ENCODE peak calls at places on chromosome 7, in four cellular contexts. R, D, Y and Z are unnamed samples.

GRCh38 chr7:35869810-35870209 is 69.0 kb downstream of the SEPTIN7 start:
- DNase-seq in R (no peak), D (no peak), Y (no peak), Z (no peak)

GRCh38 chr7:151126500-151127137 is 40.3 kb downstream of the AGAP3 start:
- DNase-seq in R (no peak), D (no peak), Y (no peak), Z (no peak)

GRCh38 chr7:157427811-157428553 is 91.2 kb downstream of the DNAJB6 start:
- DNase-seq in R (peak), D (no peak), Y (no peak), Z (no peak)

GRCh38 chr7:41207141-41207540 is 495.7 kb downstream of the INHBA start:
- DNase-seq in R (no peak), D (no peak), Y (no peak), Z (no peak)

GRCh38 chr7:132169730-132170129 is 406.5 kb downstream of the PLXNA4 start:
- DNase-seq in R (peak), D (no peak), Y (no peak), Z (no peak)

GRCh38 chr7:14836571-14837189 is 65.9 kb downstream of the DGKB start:
- DNase-seq in R (no peak), D (no peak), Y (no peak), Z (no peak)

GRCh38 chr7:67462781-67463191 is 466.2 kb downstream of the TYW1 start:
- DNase-seq in R (no peak), D (no peak), Y (no peak), Z (no peak)

GRCh38 chr7:19378340-19378704 is 233.1 kb upstream of the FERD3L start:
- DNase-seq in R (no peak), D (no peak), Y (no peak), Z (no peak)

GRCh38 chr7:140640727-140641531 is at the start of gene DENND2A:
- DNase-seq in R (peak), D (no peak), Y (no peak), Z (peak)

GRCh38 chr7:107995184-107996071 is 7.5 kb downstream of the LAMB1 start:
- DNase-seq in R (peak), D (no peak), Y (no peak), Z (no peak)

GRCh38 chr7:123714296-123715080 is 34.3 kb downstream of the WASL start:
- DNase-seq in R (no peak), D (no peak), Y (no peak), Z (no peak)

GRCh38 chr7:121329460-121330052 is 756 bp downstream of the WNT16 start:
- DNase-seq in R (no peak), D (no peak), Y (no peak), Z (peak)

GRCh38 chr7:51965454-51965853 is 648.8 kb upstream of the COBL start:
- DNase-seq in R (no peak), D (no peak), Y (no peak), Z (no peak)

GRCh38 chr7:9557853-9558252 is 1124.4 kb downstream of the NXPH1 start:
- DNase-seq in R (no peak), D (no peak), Y (no peak), Z (no peak)

GRCh38 chr7:157474685-157475084 is 137.9 kb downstream of the DNAJB6 start:
- DNase-seq in R (peak), D (peak), Y (no peak), Z (no peak)

GRCh38 chr7:102840404-102840803 is 72.4 kb upstream of the LRRC17 start:
- DNase-seq in R (no peak), D (no peak), Y (no peak), Z (no peak)

GRCh38 chr7:132171130-132171576 is 405.1 kb downstream of the PLXNA4 start:
- DNase-seq in R (no peak), D (no peak), Y (no peak), Z (no peak)

GRCh38 chr7:140390466-140391190 is 7.7 kb downstream of the SLC37A3 start:
- DNase-seq in R (no peak), D (peak), Y (peak), Z (no peak)

GRCh38 chr7:157460721-157461120 is 123.9 kb downstream of the DNAJB6 start:
- DNase-seq in R (no peak), D (no peak), Y (no peak), Z (no peak)

GRCh38 chr7:21364838-21365267 is 63.0 kb upstream of the SP4 start:
- DNase-seq in R (no peak), D (no peak), Y (no peak), Z (no peak)

GRCh38 chr7:69947998-69948397 is 349.7 kb downstream of the AUTS2 start:
- DNase-seq in R (no peak), D (no peak), Y (no peak), Z (no peak)

GRCh38 chr7:121798896-121799295 is 74.1 kb upstream of the PTPRZ1 start:
- DNase-seq in R (no peak), D (no peak), Y (no peak), Z (no peak)

GRCh38 chr7:111852081-111852480 is 289.8 kb upstream of the IMMP2L start:
- DNase-seq in R (no peak), D (no peak), Y (no peak), Z (no peak)

GRCh38 chr7:37901236-37901827 is 15.3 kb downstream of the SFRP4 start:
- DNase-seq in R (peak), D (no peak), Y (no peak), Z (no peak)

GRCh38 chr7:27423290-27423689 is 180.7 kb downstream of the EVX1 start:
- DNase-seq in R (no peak), D (no peak), Y (no peak), Z (no peak)

GRCh38 chr7:45656431-45656830 is 82.3 kb downstream of the ADCY1 start:
- DNase-seq in R (no peak), D (no peak), Y (no peak), Z (no peak)

DNA sequence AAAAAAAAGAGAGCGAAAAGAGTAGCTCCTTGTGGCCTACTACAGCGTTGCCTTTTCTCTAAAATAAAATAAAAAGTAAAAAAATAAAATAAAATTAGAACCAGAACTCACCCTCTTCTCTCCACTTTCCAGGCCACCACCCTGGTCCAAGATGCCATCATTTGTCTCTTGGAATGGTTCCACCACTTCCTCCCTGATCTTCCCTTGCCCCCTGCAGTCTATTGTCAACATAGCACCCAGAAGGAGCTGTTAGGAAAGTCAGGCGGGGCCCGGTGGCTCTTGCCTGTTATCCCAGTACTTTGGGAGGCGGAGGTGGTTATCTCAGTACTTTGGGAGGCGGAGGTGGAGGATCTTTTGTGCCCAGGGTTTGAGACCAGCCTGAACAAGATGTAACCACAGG is 7.6 kb upstream of the GRID2IP start:
- DNase-seq in R (peak), D (peak), Y (no peak), Z (no peak)
- TF ChIP-seq SPI1 in R (peak), D (peak), Y (peak), Z (peak)

GRCh38 chr7:1045038-1045726 is 836 bp downstream of the GPR146 start:
- DNase-seq in R (no peak), D (no peak), Y (no peak), Z (no peak)

GRCh38 chr7:1044189-1045037 is at the start of gene GPR146:
- DNase-seq in R (peak), D (peak), Y (no peak), Z (peak)

GRCh38 chr7:1045727-1046063 is 1.3 kb downstream of the GPR146 start:
- DNase-seq in R (no peak), D (no peak), Y (no peak), Z (no peak)

GRCh38 chr7:1042161-1042833 is 2.0 kb upstream of the GPR146 start:
- DNase-seq in R (no peak), D (peak), Y (no peak), Z (no peak)

GRCh38 chr7:1043552-1044188 is 676 bp upstream of the GPR146 start:
- DNase-seq in R (no peak), D (no peak), Y (no peak), Z (no peak)
- TF ChIP-seq POLR2AphosphoS5 in R (no peak), D (no peak), Y (no peak), Z (no peak)

DNA sequence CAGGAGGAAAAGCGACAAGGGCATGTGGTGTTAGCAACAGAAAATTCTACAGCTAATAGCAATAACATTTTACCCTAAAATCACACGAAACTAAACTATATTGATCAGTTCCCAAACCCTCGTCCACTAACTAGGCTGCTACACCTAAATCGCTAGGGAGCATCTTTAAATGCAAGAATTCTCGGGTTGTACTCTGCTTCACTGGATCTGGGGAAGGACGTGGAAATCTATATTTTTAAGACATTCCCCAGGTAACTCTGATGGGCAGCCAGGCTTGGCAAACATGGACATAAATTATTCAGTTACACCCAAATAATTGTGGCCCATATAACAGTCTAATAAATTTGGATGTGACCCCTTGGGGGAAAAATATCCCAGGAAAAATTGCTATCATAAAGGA is 36.4 kb upstream of the NFE2L3 start:
- DNase-seq in R (no peak), D (no peak), Y (no peak), Z (no peak)
- TF ChIP-seq SPI1 in R (no peak), D (no peak), Y (no peak), Z (no peak)

GRCh38 chr7:617614-618538 is 98.2 kb upstream of the PDGFA start:
- DNase-seq in R (no peak), D (no peak), Y (no peak), Z (no peak)
- TF ChIP-seq POLR2AphosphoS5 in R (no peak), D (no peak), Y (no peak), Z (no peak)

DNA sequence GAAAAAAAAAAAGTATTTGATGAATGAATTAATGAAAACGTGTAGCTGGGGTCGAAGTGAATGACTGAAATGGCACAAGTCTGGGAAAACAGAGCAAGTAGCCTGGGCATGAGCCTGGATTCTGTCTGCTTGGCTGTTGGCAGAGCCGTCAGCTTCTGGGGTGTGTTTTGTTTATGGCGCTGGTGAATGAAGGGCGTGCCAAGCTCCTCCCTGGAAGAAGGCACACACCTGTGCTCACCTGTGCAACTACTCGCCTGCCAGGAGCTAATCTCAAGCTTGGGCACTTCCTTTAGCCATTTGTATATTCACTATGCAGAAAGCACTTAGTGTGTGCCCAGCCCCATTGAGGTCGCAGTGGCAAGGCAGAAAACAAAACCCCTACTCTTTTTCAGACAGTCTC is 74.1 kb downstream of the GTF2IRD1 start:
- DNase-seq in R (no peak), D (no peak), Y (no peak), Z (no peak)
- TF ChIP-seq SPI1 in R (no peak), D (no peak), Y (no peak), Z (no peak)

GRCh38 chr7:159097661-159098423 is 46.8 kb downstream of the VIPR2 start:
- DNase-seq in R (no peak), D (no peak), Y (no peak), Z (no peak)

GRCh38 chr7:159098424-159098786 is 46.3 kb downstream of the VIPR2 start:
- DNase-seq in R (no peak), D (no peak), Y (no peak), Z (no peak)

GRCh38 chr7:159099711-159100231 is 44.9 kb downstream of the VIPR2 start:
- DNase-seq in R (no peak), D (no peak), Y (no peak), Z (no peak)

GRCh38 chr7:159098795-159099194 is 45.9 kb downstream of the VIPR2 start:
- DNase-seq in R (no peak), D (no peak), Y (no peak), Z (no peak)

DNA sequence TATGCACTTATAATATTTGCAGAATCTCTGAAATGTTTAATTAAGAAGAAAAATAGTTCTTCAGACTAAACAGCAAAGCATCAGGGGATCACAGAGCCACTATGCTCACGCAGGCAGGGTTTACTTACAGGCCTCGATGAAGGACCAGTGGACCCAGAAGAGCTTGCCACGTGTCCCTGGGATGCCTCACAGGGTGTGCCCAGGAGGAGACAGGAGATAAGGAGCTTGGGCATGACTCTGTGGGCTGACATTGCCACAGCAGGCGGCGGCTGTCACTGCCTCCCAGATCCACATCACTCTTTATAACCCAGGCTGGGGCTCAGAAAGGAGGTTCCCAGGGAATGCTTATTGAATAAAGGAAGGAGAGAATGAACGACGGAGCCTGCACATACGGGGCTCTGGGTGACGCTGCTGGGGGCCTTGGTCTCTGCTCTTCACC is 45.4 kb downstream of the VIPR2 start:
- DNase-seq in R (no peak), D (no peak), Y (no peak), Z (no peak)
- TF ChIP-seq POLR2AphosphoS5 in R (no peak), D (no peak), Y (no peak), Z (no peak)